ENCODE peak calls at places on chromosomes 16 and 17, in ten cellular contexts. One of them, this sample, is unnamed.
A peak's percentile ranks its signal among the peaks of the same experiment; 100 is the strongest.

GRCh38 chr16:19959736-19960135 is 75.1 kb upstream of the GPRC5B start:
- DNase-seq in cardiac muscle cell: no peak
- DNase-seq in AG09319: no peak
- DNase-seq in heart left ventricle: no peak
- DNase-seq in glutamatergic neuron: no peak
- DNase-seq in OCI-LY7: no peak
- DNase-seq in A549: no peak
- DNase-seq in lower lobe of right lung: no peak
- DNase-seq in omental fat pad: no peak
- DNase-seq in progenitor cell of endocrine pancreas: no peak
- DNase-seq in this sample: no peak

GRCh38 chr17:58513391-58513912 is 986 bp downstream of the MTMR4 start:
- DNase-seq in cardiac muscle cell: no peak
- DNase-seq in AG09319: no peak
- DNase-seq in heart left ventricle: no peak
- DNase-seq in glutamatergic neuron: peak; percentile 73
- DNase-seq in OCI-LY7: peak; percentile 21
- DNase-seq in A549: no peak
- DNase-seq in lower lobe of right lung: no peak
- DNase-seq in omental fat pad: no peak
- DNase-seq in progenitor cell of endocrine pancreas: no peak
- DNase-seq in this sample: no peak

GRCh38 chr17:55690105-55690508 is 32.6 kb downstream of the TMEM100 start:
- DNase-seq in cardiac muscle cell: peak; percentile 24
- DNase-seq in AG09319: peak; percentile 48
- DNase-seq in heart left ventricle: no peak
- DNase-seq in glutamatergic neuron: no peak
- DNase-seq in OCI-LY7: peak; percentile 66
- DNase-seq in A549: no peak
- DNase-seq in lower lobe of right lung: no peak
- DNase-seq in omental fat pad: no peak
- DNase-seq in progenitor cell of endocrine pancreas: no peak
- DNase-seq in this sample: no peak

GRCh38 chr17:2700491-2701141 is 10.9 kb downstream of the CLUH start:
- DNase-seq in cardiac muscle cell: no peak
- DNase-seq in AG09319: no peak
- DNase-seq in heart left ventricle: no peak
- DNase-seq in glutamatergic neuron: peak; percentile 11
- DNase-seq in OCI-LY7: no peak
- DNase-seq in A549: no peak
- DNase-seq in lower lobe of right lung: peak; percentile 31
- DNase-seq in omental fat pad: no peak
- DNase-seq in progenitor cell of endocrine pancreas: no peak
- DNase-seq in this sample: no peak

GRCh38 chr16:30748634-30749445 is 615 bp downstream of the PHKG2 start:
- DNase-seq in cardiac muscle cell: peak; percentile 61
- DNase-seq in AG09319: no peak
- DNase-seq in heart left ventricle: no peak
- DNase-seq in glutamatergic neuron: peak; percentile 66
- DNase-seq in OCI-LY7: peak; percentile 25
- DNase-seq in A549: peak; percentile 35
- DNase-seq in lower lobe of right lung: peak; percentile 68
- DNase-seq in omental fat pad: no peak
- DNase-seq in progenitor cell of endocrine pancreas: no peak
- DNase-seq in this sample: peak; percentile 39

GRCh38 chr16:85395207-85395912 is 217.8 kb upstream of the GSE1 start:
- DNase-seq in cardiac muscle cell: peak; percentile 98
- DNase-seq in AG09319: peak; percentile 88
- DNase-seq in heart left ventricle: peak; percentile 71
- DNase-seq in glutamatergic neuron: peak; percentile 54
- DNase-seq in OCI-LY7: no peak
- DNase-seq in A549: peak; percentile 91
- DNase-seq in lower lobe of right lung: peak; percentile 66
- DNase-seq in omental fat pad: peak; percentile 64
- DNase-seq in progenitor cell of endocrine pancreas: no peak
- DNase-seq in this sample: peak; percentile 72

GRCh38 chr17:76207670-76208069 is 32.6 kb downstream of the RNF157 start:
- DNase-seq in cardiac muscle cell: no peak
- DNase-seq in AG09319: no peak
- DNase-seq in heart left ventricle: no peak
- DNase-seq in glutamatergic neuron: no peak
- DNase-seq in OCI-LY7: no peak
- DNase-seq in A549: no peak
- DNase-seq in lower lobe of right lung: no peak
- DNase-seq in omental fat pad: no peak
- DNase-seq in progenitor cell of endocrine pancreas: no peak
- DNase-seq in this sample: no peak

GRCh38 chr16:59905628-59906027 is 1171.5 kb upstream of the GOT2 start:
- DNase-seq in cardiac muscle cell: no peak
- DNase-seq in AG09319: peak; percentile 18
- DNase-seq in heart left ventricle: no peak
- DNase-seq in glutamatergic neuron: no peak
- DNase-seq in OCI-LY7: no peak
- DNase-seq in A549: peak; percentile 68
- DNase-seq in lower lobe of right lung: no peak
- DNase-seq in omental fat pad: no peak
- DNase-seq in progenitor cell of endocrine pancreas: no peak
- DNase-seq in this sample: no peak

GRCh38 chr17:18368948-18369347 is 5.6 kb upstream of the SHMT1 start:
- DNase-seq in cardiac muscle cell: no peak
- DNase-seq in AG09319: no peak
- DNase-seq in heart left ventricle: no peak
- DNase-seq in glutamatergic neuron: no peak
- DNase-seq in OCI-LY7: no peak
- DNase-seq in A549: no peak
- DNase-seq in lower lobe of right lung: no peak
- DNase-seq in omental fat pad: no peak
- DNase-seq in progenitor cell of endocrine pancreas: no peak
- DNase-seq in this sample: no peak

GRCh38 chr17:34499576-34499975 is 79.8 kb upstream of the TMEM132E start:
- DNase-seq in cardiac muscle cell: peak; percentile 29
- DNase-seq in AG09319: no peak
- DNase-seq in heart left ventricle: no peak
- DNase-seq in glutamatergic neuron: no peak
- DNase-seq in OCI-LY7: peak; percentile 27
- DNase-seq in A549: peak; percentile 29
- DNase-seq in lower lobe of right lung: no peak
- DNase-seq in omental fat pad: no peak
- DNase-seq in progenitor cell of endocrine pancreas: no peak
- DNase-seq in this sample: no peak

DNA sequence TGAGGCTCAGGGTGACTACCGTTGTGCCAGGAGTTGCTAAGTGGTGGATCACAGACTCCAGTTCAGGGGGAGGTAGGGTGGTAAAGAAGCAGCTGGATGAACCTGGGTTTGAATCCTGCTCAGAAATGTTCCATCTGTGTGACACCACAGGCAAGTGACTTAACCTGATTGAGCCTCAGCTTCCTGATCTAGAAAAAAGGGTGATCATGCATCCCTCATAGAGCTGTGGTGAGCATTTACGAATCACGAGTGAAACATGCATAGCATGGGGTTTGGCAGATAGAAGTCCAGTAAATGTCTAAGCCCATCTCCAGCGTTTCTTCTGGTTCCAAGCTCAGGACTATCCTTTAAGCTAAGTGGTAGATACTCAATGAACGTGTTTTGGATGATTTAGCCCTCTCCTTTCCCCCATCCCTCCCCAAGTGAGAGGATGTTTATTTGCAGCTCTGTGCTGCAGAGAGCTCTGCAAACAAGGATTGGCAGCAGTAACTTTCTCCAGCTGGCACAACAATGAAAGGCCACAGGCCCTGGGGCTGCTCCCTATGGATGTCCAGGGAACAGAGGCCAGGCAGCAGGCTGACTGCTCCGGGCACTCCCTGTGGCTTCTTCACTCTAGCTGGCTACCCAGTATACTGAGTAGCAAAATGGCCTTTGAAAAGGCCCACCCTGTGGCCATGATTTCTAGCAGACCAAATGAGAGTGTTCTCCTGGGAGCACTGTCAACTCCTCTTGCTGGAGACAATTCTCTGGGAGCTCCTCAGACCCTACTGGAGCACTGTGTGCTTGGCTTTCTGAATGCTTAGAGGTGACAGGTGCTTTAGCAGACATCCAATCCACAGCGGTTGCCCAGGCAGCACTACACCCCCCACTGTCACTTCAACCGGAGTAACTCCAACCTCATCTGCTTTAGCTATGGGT is 21.3 kb downstream of the CA4 start:
- DNase-seq in cardiac muscle cell: no peak
- DNase-seq in AG09319: no peak
- DNase-seq in heart left ventricle: no peak
- DNase-seq in glutamatergic neuron: no peak
- DNase-seq in OCI-LY7: no peak
- DNase-seq in A549: no peak
- DNase-seq in lower lobe of right lung: no peak
- DNase-seq in omental fat pad: no peak
- DNase-seq in progenitor cell of endocrine pancreas: no peak
- DNase-seq in this sample: no peak
- TF ChIP-seq CTCF in cardiac muscle cell: no peak
- TF ChIP-seq CTCF in AG09319: no peak
- TF ChIP-seq CTCF in heart left ventricle: no peak
- TF ChIP-seq CTCF in glutamatergic neuron: no peak
- TF ChIP-seq CTCF in OCI-LY7: no peak
- TF ChIP-seq CTCF in A549: no peak
- TF ChIP-seq CTCF in lower lobe of right lung: no peak
- TF ChIP-seq CTCF in omental fat pad: no peak
- TF ChIP-seq CTCF in progenitor cell of endocrine pancreas: no peak
- TF ChIP-seq CTCF in this sample: no peak

DNA sequence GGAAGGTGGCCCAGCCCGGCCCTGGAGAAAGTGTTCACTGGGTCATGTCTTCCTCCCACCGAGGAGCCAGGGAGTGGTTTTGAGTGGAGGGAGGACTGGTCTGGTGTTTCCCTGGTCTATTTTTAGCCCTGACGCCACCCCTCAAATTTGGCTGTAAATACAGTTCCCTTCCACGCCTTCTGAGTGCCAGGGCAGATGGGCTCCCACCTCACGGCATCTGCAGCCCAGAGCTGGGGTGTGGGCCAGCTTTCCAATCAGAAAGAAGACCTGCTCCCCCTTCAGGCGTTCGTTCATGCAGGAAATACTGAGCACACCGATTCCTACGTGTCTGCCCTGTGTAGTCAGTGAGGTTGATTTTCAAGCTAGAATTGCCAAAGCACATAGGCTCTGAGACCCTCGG is 53.7 kb downstream of the SNX20 start:
- DNase-seq in cardiac muscle cell: peak; percentile 50
- DNase-seq in AG09319: no peak
- DNase-seq in heart left ventricle: peak; percentile 59
- DNase-seq in glutamatergic neuron: peak; percentile 52
- DNase-seq in OCI-LY7: peak; percentile 15
- DNase-seq in A549: no peak
- DNase-seq in lower lobe of right lung: no peak
- DNase-seq in omental fat pad: no peak
- DNase-seq in progenitor cell of endocrine pancreas: no peak
- DNase-seq in this sample: peak; percentile 64
- TF ChIP-seq CTCF in cardiac muscle cell: peak; percentile 45
- TF ChIP-seq CTCF in AG09319: peak; percentile 41
- TF ChIP-seq CTCF in heart left ventricle: peak; percentile 57
- TF ChIP-seq CTCF in glutamatergic neuron: no peak
- TF ChIP-seq CTCF in OCI-LY7: peak; percentile 39
- TF ChIP-seq CTCF in A549: no peak
- TF ChIP-seq CTCF in lower lobe of right lung: peak; percentile 29
- TF ChIP-seq CTCF in omental fat pad: no peak
- TF ChIP-seq CTCF in progenitor cell of endocrine pancreas: no peak
- TF ChIP-seq CTCF in this sample: peak; percentile 13

GRCh38 chr17:48612854-48613691 is 2.0 kb downstream of the HOXB8 start:
- DNase-seq in cardiac muscle cell: no peak
- DNase-seq in AG09319: no peak
- DNase-seq in heart left ventricle: no peak
- DNase-seq in glutamatergic neuron: peak; percentile 52
- DNase-seq in OCI-LY7: peak; percentile 57
- DNase-seq in A549: peak; percentile 79
- DNase-seq in lower lobe of right lung: no peak
- DNase-seq in omental fat pad: no peak
- DNase-seq in progenitor cell of endocrine pancreas: no peak
- DNase-seq in this sample: no peak
- TF ChIP-seq CTCF in cardiac muscle cell: peak; percentile 22
- TF ChIP-seq CTCF in AG09319: peak; percentile 6
- TF ChIP-seq CTCF in heart left ventricle: no peak
- TF ChIP-seq CTCF in glutamatergic neuron: no peak
- TF ChIP-seq CTCF in OCI-LY7: peak; percentile 39
- TF ChIP-seq CTCF in A549: no peak
- TF ChIP-seq CTCF in lower lobe of right lung: no peak
- TF ChIP-seq CTCF in omental fat pad: no peak
- TF ChIP-seq CTCF in progenitor cell of endocrine pancreas: peak; percentile 40
- TF ChIP-seq CTCF in this sample: no peak

DNA sequence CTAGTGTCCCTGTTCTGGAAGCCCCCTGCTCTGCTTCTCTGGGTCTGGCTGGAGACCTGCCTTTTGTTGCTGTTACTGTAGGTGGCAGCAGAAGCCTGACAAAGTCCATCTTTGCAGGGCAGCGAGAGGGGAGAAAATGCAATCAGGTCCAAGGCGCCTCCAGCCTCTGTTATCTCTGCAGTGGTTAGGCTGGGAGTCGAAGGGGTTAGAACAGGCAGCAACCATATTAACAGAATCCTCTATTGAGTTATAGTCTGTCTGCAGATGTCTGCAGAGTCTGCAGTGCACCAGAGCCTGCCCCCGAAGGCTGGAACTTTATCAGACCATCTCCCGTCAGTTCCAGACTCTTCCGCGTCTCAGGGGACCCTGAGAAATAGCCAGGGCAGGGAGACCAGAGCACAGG is 404.9 kb upstream of the EEF2KMT start:
- DNase-seq in cardiac muscle cell: no peak
- DNase-seq in AG09319: no peak
- DNase-seq in heart left ventricle: no peak
- DNase-seq in glutamatergic neuron: peak; percentile 62
- DNase-seq in OCI-LY7: peak; percentile 1
- DNase-seq in A549: peak; percentile 17
- DNase-seq in lower lobe of right lung: no peak
- DNase-seq in omental fat pad: no peak
- DNase-seq in progenitor cell of endocrine pancreas: peak; percentile 39
- DNase-seq in this sample: peak; percentile 32
- TF ChIP-seq CTCF in cardiac muscle cell: no peak
- TF ChIP-seq CTCF in AG09319: no peak
- TF ChIP-seq CTCF in heart left ventricle: peak; percentile 40
- TF ChIP-seq CTCF in glutamatergic neuron: peak; percentile 31
- TF ChIP-seq CTCF in OCI-LY7: peak; percentile 61
- TF ChIP-seq CTCF in A549: peak; percentile 39
- TF ChIP-seq CTCF in lower lobe of right lung: peak; percentile 16
- TF ChIP-seq CTCF in omental fat pad: no peak
- TF ChIP-seq CTCF in progenitor cell of endocrine pancreas: peak; percentile 77
- TF ChIP-seq CTCF in this sample: peak; percentile 25

This sample was measured in thyroid gland.